ENCODE peak calls at places on chromosomes 4 and X, in eight cellular contexts. N is GM20000, W is WTC11, M is Panc1, D is fibroblast of the aortic adventitia, X is fibroblast of pulmonary artery, G is endodermal cell, Y is GM12864. P is an unnamed sample.
A peak's percentile ranks its signal among the peaks of the same experiment; 100 is the strongest.

GRCh38 chr4:38669233-38669632 is 5.2 kb downstream of the KLF3 start:
- DNase-seq in M (no peak), X (peak; percentile 56), W (no peak), D (peak; percentile 42), G (peak; percentile 24), Y (no peak), N (no peak), P (no peak)

GRCh38 chr4:113943863-113944262 is 35.6 kb downstream of the ARSJ start:
- DNase-seq in X (peak; percentile 31), M (no peak), D (peak; percentile 68), Y (no peak), N (no peak), W (no peak), G (no peak), P (no peak)

GRCh38 chr4:57249083-57249482 is 138.9 kb upstream of the IGFBP7 start:
- DNase-seq in M (no peak), D (peak; percentile 25), N (no peak), Y (no peak), X (peak; percentile 43), G (no peak), W (no peak), P (no peak)

GRCh38 chrX:29274517-29274916 is 687.3 kb downstream of the IL1RAPL1 start:
- DNase-seq in M (no peak), G (no peak), Y (no peak), D (no peak), W (no peak), X (no peak), N (no peak), P (no peak)

GRCh38 chrX:129717902-129718301 is 20.9 kb upstream of the XPNPEP2 start:
- DNase-seq in G (peak; percentile 55), X (peak; percentile 65), M (no peak), N (no peak), W (no peak), Y (no peak), D (peak; percentile 84), P (no peak)

GRCh38 chr4:124433044-124433443 is 279.5 kb downstream of the ANKRD50 start:
- DNase-seq in D (no peak), M (no peak), N (no peak), G (no peak), Y (no peak), W (no peak), X (no peak), P (no peak)

GRCh38 chr4:123398151-123398802 is 1.7 kb downstream of the SPRY1 start:
- DNase-seq in M (no peak), G (peak; percentile 87), W (peak; percentile 75), X (peak; percentile 54), Y (no peak), N (peak; percentile 84), D (peak; percentile 57), P (peak; percentile 93)

GRCh38 chr4:78951862-78952472 is 12.7 kb upstream of the PAQR3 start:
- DNase-seq in M (peak; percentile 15), G (no peak), X (peak; percentile 65), Y (no peak), W (no peak), D (peak; percentile 61), N (peak; percentile 43), P (no peak)

GRCh38 chr4:167032876-167033275 is 201.4 kb downstream of the SPOCK3 start:
- DNase-seq in Y (no peak), N (no peak), D (peak; percentile 44), W (no peak), X (peak; percentile 53), M (peak; percentile 60), G (no peak), P (no peak)

GRCh38 chr4:26938516-26938915 is 77.9 kb downstream of the STIM2 start:
- DNase-seq in X (no peak), D (no peak), W (no peak), N (no peak), G (no peak), M (no peak), Y (no peak), P (no peak)

GRCh38 chr4:76562851-76563803 is 128.1 kb downstream of the SHROOM3 start:
- DNase-seq in X (no peak), M (no peak), D (no peak), N (no peak), W (no peak), G (no peak), Y (no peak), P (no peak)

GRCh38 chrX:119981286-119982070 is 37.9 kb upstream of the NKAP start:
- DNase-seq in Y (no peak), N (peak; percentile 32), D (peak; percentile 27), W (peak; percentile 36), G (peak; percentile 80), X (peak; percentile 40), M (peak; percentile 25), P (no peak)

GRCh38 chrX:137427061-137427778 is 138.7 kb upstream of the ZIC3 start:
- DNase-seq in G (peak; percentile 67), M (no peak), N (no peak), X (no peak), W (peak; percentile 35), D (no peak), Y (no peak), P (no peak)

GRCh38 chrX:137428251-137428661 is 137.7 kb upstream of the ZIC3 start:
- DNase-seq in G (peak; percentile 88), D (no peak), N (peak; percentile 18), X (no peak), W (peak; percentile 26), Y (no peak), M (no peak), P (no peak)

GRCh38 chrX:137427813-137428212 is 138.1 kb upstream of the ZIC3 start:
- DNase-seq in X (no peak), W (no peak), M (no peak), N (no peak), D (no peak), Y (no peak), G (no peak), P (no peak)

GRCh38 chrX:137430301-137430700 is 135.6 kb upstream of the ZIC3 start:
- DNase-seq in M (no peak), N (no peak), D (no peak), Y (no peak), X (no peak), G (peak; percentile 82), W (no peak), P (no peak)

DNA sequence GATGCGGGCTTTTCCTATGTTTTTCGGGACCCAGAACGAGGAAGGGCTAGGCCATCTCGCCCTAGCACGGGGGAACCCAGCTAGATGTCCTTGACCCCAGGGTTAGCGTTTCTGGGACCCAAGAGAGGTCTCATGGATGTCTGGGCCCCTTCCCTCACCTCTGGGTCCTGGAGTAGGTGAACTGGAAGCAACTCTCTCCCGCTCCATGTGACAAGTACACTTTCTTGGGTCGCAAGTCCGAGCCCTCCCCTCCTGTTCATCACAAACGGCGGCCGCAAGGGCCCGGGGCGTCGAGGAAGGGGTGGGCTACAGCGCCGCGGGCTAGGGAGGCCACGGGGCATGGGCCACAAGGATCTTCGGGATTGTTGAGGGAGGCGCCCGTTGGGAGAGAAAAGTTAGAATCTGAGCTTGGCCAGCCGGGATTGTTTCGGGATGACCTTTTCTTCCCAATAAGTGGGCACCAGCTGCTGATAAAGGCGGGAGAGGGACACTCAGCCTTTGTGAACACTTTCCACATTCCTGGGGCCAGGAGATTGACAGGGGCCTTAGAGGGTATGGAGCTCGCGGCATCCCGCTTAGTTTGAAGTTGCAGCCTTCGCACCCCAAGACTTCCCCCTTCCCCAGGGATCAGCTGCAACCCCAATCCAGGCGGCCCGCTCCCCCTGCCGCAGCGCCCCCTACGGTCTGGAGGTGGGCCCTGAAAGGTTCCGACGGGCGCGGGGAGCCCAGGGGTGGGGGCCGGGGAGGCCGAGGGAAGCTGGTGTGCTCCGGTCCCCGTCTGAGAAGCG is 137.0 kb upstream of the ZIC3 start:
- DNase-seq in M (no peak), G (peak; percentile 83), W (peak; percentile 71), N (no peak), X (no peak), Y (no peak), D (no peak), P (no peak)
- TF ChIP-seq CTCF in M (no peak), G (peak; percentile 71), W (peak; percentile 33), N (no peak), X (no peak), Y (no peak), D (no peak), P (no peak)

GRCh38 chr4:152935661-152936445 is at the start of gene FHDC1:
- DNase-seq in W (peak; percentile 86), X (no peak), N (peak; percentile 62), D (no peak), M (no peak), Y (no peak), G (peak; percentile 97), P (no peak)
- TF ChIP-seq CTCF in W (no peak), X (no peak), N (no peak), D (no peak), M (peak; percentile 2), Y (no peak), G (peak; percentile 47), P (peak; percentile 31)

GRCh38 chr4:82261063-82261462 is 112.7 kb downstream of the HNRNPD start:
- DNase-seq in M (no peak), Y (no peak), X (no peak), D (no peak), W (no peak), N (no peak), G (no peak), P (no peak)
- TF ChIP-seq CTCF in M (no peak), Y (no peak), X (no peak), D (no peak), W (no peak), N (no peak), G (no peak), P (no peak)

DNA sequence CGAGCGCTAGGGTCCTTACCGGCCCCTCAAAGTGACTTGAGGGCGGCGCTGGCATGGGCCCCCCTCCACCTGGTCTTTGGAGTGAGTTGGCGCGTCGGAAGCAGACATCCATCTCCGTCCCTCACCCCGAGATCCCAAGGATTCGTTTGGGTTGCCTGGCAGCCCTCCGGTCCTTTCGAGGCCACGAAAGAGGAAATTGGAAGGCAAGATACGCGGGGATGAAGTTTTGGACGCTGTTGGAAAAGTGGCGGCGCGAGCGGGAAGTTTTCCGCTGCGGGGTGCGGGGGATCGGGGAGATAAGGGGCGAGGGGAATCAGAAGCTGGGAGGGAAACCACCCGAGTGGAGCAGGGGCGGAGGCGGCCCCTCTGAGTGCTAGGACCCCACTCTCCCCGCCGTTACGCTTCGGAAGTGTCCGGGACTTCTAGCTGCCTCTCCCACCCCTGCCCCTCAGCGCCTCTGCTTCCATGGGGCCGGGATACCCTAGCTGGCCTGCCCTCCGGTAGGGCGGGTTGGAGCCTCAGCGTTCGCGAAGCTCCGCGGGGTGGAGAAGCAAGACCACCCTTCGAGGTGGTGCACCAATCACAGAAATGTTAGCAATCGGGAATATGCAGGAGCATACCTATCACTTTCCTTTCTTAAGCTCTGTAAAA is 57.8 kb downstream of the FRMPD3 start:
- DNase-seq in D (no peak), M (no peak), W (peak; percentile 14), Y (no peak), N (no peak), X (no peak), G (no peak), P (no peak)
- TF ChIP-seq CTCF in D (no peak), M (no peak), W (no peak), Y (no peak), N (no peak), X (no peak), G (no peak), P (no peak)

GRCh38 chrX:15567886-15568616 is 32.7 kb downstream of the ACE2 start:
- DNase-seq in X (peak; percentile 51), M (no peak), N (no peak), W (no peak), D (peak; percentile 60), Y (no peak), G (peak; percentile 51), P (no peak)
- TF ChIP-seq CTCF in X (peak; percentile 62), M (peak; percentile 45), N (no peak), W (no peak), D (peak; percentile 73), Y (no peak), G (peak; percentile 70), P (no peak)